ENCODE peak calls at places on chromosomes 4 and X, in four cellular contexts. X, H, I and V are unnamed samples.
A peak's percentile ranks its signal among the peaks of the same experiment; 100 is the strongest.

GRCh38 chr4:1448589-1449420 is 42.6 kb upstream of the NKX1-1 start:
- DNase-seq in X (no peak), H (no peak), I (no peak), V (no peak)

GRCh38 chrX:155778844-155779553 is 102.1 kb upstream of the VAMP7 start:
- DNase-seq in X (no peak), H (no peak), I (no peak), V (no peak)

GRCh38 chr4:186067757-186068385 is 1.1 kb upstream of the TLR3 start:
- DNase-seq in X (peak; percentile 2), H (peak; percentile 68), I (no peak), V (no peak)

GRCh38 chrX:108312938-108313337 is 125.3 kb downstream of the COL4A6 start:
- DNase-seq in X (no peak), H (peak; percentile 29), I (no peak), V (no peak)

GRCh38 chrX:109709129-109709631 is 23.9 kb downstream of the ACSL4 start:
- DNase-seq in X (no peak), H (no peak), I (no peak), V (no peak)

GRCh38 chr4:145808021-145808650 is 128.2 kb downstream of the C4orf51 start:
- DNase-seq in X (no peak), H (no peak), I (peak; percentile 42), V (no peak)

GRCh38 chr4:156495109-156495508 is 476.5 kb downstream of the PDGFC start:
- DNase-seq in X (no peak), H (no peak), I (no peak), V (no peak)

GRCh38 chr4:148016063-148016637 is 284.3 kb downstream of the ARHGAP10 start:
- DNase-seq in X (no peak), H (no peak), I (no peak), V (no peak)

GRCh38 chrX:41824551-41824950 is 98.8 kb downstream of the CASK start:
- DNase-seq in X (no peak), H (no peak), I (no peak), V (no peak)

GRCh38 chr4:107751670-107752069 is 31.6 kb upstream of the PAPSS1 start:
- DNase-seq in X (no peak), H (no peak), I (no peak), V (no peak)

GRCh38 chrX:154469114-154469513 is 10.0 kb downstream of the LAGE3 start:
- DNase-seq in X (no peak), H (no peak), I (no peak), V (no peak)

GRCh38 chr4:76704133-76704881 is 193.6 kb downstream of the SOWAHB start:
- DNase-seq in X (no peak), H (no peak), I (no peak), V (no peak)

GRCh38 chr4:147723316-147723715 is 8.6 kb upstream of the ARHGAP10 start:
- DNase-seq in X (no peak), H (no peak), I (no peak), V (no peak)

GRCh38 chr4:158676076-158676475 is 4.0 kb downstream of the ETFDH start:
- DNase-seq in X (no peak), H (no peak), I (no peak), V (no peak)

GRCh38 chrX:1416965-1417760 is 25.2 kb upstream of the SLC25A6 start:
- DNase-seq in X (no peak), H (no peak), I (no peak), V (no peak)

GRCh38 chr4:40228497-40229365 is 31.9 kb downstream of the RHOH start:
- DNase-seq in X (no peak), H (peak; percentile 36), I (peak; percentile 39), V (no peak)

GRCh38 chrX:3713225-3713936 is at the start of gene PRKX:
- DNase-seq in X (peak; percentile 11), H (peak; percentile 76), I (peak; percentile 86), V (no peak)

GRCh38 chr4:15375707-15376106 is 52.1 kb upstream of the C1QTNF7 start:
- DNase-seq in X (no peak), H (no peak), I (no peak), V (no peak)

GRCh38 chrX:45157647-45158046 is 43.0 kb downstream of the DIPK2B start:
- DNase-seq in X (no peak), H (no peak), I (no peak), V (no peak)

GRCh38 chr4:168844261-168845039 is 165.6 kb downstream of the CBR4 start:
- DNase-seq in X (no peak), H (no peak), I (no peak), V (no peak)

GRCh38 chr4:110088670-110089069 is 109.7 kb downstream of the ELOVL6 start:
- DNase-seq in X (no peak), H (no peak), I (no peak), V (no peak)

GRCh38 chr4:173777421-173777820 is 247.4 kb upstream of the HAND2 start:
- DNase-seq in X (no peak), H (no peak), I (no peak), V (no peak)

GRCh38 chr4:13160906-13161305 is 323.2 kb downstream of the RAB28 start:
- DNase-seq in X (no peak), H (no peak), I (no peak), V (no peak)

GRCh38 chrX:5458300-5458699 is 770.4 kb downstream of the NLGN4X start:
- DNase-seq in X (no peak), H (peak; percentile 7), I (no peak), V (no peak)

GRCh38 chr4:99634742-99635360 is 22.8 kb downstream of the C4orf54 start:
- DNase-seq in X (no peak), H (no peak), I (no peak), V (no peak)
- H3K27ac ChIP-seq in X (no peak overlapping the region), H (no peak overlapping the region), I (no peak overlapping the region), V (no peak overlapping the region)

DNA sequence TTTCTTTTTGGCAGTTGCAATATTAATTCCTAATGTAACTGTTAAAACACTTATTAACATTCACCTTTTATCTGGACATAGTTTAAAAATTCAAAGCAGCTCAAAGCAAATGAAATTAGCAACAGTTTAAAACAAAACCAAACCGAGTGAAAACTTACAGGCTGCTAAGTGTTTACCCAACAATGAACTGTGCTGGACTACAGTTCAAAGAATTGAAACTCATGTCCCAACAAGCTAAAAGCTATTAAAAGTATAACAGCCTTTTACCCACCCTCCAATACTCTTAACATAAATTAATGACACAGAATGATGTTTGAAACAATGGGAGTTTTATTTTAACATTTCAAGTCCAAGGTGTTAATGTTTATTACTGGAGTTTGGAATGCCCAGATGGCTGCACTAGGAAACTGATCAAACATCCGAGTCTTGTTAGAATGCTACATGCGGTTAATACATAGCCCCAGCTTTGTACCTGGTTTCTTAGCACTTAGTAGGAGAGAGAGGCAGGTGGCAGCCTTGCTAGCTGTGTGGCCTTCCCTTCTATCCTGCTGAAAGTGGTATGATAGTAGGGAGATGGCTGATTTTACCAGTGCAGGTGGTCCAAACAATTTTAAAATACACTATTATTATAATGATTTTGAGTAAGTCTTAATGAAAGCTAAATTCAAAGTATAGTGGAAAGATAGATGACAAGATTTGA is 21.1 kb upstream of the FRYL start:
- DNase-seq in X (no peak), H (no peak), I (no peak), V (no peak)
- TF ChIP-seq CTCF in X (no peak), H (no peak), I (no peak), V (no peak)

GRCh38 chrX:110786486-110786885 is 9.1 kb downstream of the CHRDL1 start:
- DNase-seq in X (no peak), H (no peak), I (no peak), V (no peak)
- H3K27me3 ChIP-seq in X (no peaks in the 10 kb centered on the region), H (no peaks in the 10 kb centered on the region), I (no peaks in the 10 kb centered on the region), V (no peaks in the 10 kb centered on the region)

GRCh38 chrX:103396660-103397059 is 20.3 kb downstream of the BEX3 start:
- DNase-seq in X (no peak), H (no peak), I (no peak), V (no peak)

GRCh38 chrX:103397707-103398106 is 21.4 kb downstream of the BEX3 start:
- DNase-seq in X (no peak), H (no peak), I (no peak), V (no peak)

GRCh38 chrX:103398321-103398937 is 22.1 kb downstream of the BEX3 start:
- DNase-seq in X (no peak), H (no peak), I (peak; percentile 11), V (no peak)

GRCh38 chrX:103393487-103393886 is 17.1 kb downstream of the BEX3 start:
- DNase-seq in X (no peak), H (no peak), I (no peak), V (no peak)

DNA sequence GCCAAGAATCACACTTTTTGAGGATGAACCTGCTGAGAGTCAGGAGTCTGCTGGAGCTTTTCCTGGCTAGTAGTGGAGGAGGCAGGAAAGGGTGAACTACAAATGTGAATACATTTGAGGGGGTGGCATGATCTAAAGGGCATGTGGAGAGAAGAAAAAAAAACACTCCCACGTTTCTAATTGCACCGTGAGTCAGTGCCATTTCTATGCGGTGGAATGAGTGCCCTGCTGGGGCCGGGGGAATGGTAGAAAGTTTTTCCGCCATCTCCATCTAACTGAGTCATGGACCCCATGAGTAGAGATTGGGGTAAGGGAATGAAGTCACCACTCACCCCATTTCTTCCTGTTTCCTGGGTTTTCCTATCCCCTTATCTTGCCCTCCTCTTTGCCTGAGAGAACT is 19.8 kb downstream of the BEX3 start:
- DNase-seq in X (no peak), H (no peak), I (no peak), V (no peak)
- H3K27ac ChIP-seq in X (no peak overlapping the region), H (no peak overlapping the region), I (no peak overlapping the region), V (no peak overlapping the region)

GRCh38 chr4:37678624-37679023 is 7.6 kb downstream of the RELL1 start:
- DNase-seq in X (no peak), H (no peak), I (no peak), V (no peak)
- TF ChIP-seq CTCF in X (no peak), H (no peak), I (no peak), V (no peak)

GRCh38 chrX:120824021-120824420 is 51.6 kb downstream of the CT47B1 start:
- DNase-seq in X (no peak), H (no peak), I (no peak), V (no peak)
- H3K27me3 ChIP-seq in X (no peaks in the 10 kb centered on the region), H (peaks cover 93% of the 10 kb centered on the region), I (no peaks in the 10 kb centered on the region), V (no peaks in the 10 kb centered on the region)

GRCh38 chr4:26570596-26570995 is 13.3 kb upstream of the TBC1D19 start:
- DNase-seq in X (no peak), H (no peak), I (no peak), V (no peak)

GRCh38 chr4:26573389-26573794 is 10.5 kb upstream of the TBC1D19 start:
- DNase-seq in X (no peak), H (no peak), I (no peak), V (no peak)

GRCh38 chr4:26579169-26579568 is 4.7 kb upstream of the TBC1D19 start:
- DNase-seq in X (no peak), H (no peak), I (no peak), V (no peak)

GRCh38 chr4:26574563-26574962 is 9.3 kb upstream of the TBC1D19 start:
- DNase-seq in X (no peak), H (peak; percentile 3), I (no peak), V (no peak)

DNA sequence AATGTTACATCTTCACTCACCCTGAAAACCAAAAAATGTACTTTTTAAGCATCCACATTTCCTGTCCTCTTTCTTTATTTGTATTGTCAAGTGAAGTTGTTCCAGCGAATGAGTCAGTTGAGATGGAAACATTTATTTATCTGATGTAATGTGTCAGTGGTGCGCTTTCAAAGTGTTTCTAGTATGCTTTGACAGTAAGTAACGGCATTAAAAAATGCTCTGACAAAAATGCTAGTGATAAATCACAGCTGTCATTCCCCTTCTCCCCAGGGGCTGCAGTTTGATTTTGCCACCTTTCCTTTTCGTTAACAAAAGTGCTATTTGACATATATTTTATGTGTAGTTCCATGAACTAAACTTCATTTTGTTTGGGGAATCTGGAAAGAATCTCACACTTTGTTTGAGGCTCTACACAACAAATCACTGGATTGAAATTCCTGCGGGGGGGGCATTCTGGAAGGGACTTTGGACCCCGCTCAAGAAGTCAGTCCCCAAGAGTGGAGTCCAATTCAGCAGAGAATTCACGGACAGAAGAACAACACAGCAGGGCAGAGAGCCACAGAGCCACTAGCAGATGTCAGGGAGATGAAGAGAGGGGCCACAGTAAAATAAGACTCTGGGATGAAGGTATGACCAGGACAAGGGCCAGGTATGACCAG is 7.6 kb upstream of the TBC1D19 start:
- DNase-seq in X (no peak), H (peak; percentile 17), I (no peak), V (no peak)
- H3K27ac ChIP-seq in X (no peak overlapping the region), H (no peak overlapping the region), I (no peak overlapping the region), V (no peak overlapping the region)